ENCODE peak calls at places on chromosomes 2 and 18, in four cellular contexts. J is A549, X is K562, S is GM12878. E is an unnamed sample.
A peak's percentile ranks its signal among the peaks of the same experiment; 100 is the strongest.

GRCh38 chr2:176166260-176166659 is 9.2 kb downstream of the HOXD3 start:
- DNase-seq in J (no peak), X (no peak), S (no peak), E (no peak)

GRCh38 chr18:6355789-6356589 is 58.7 kb downstream of the L3MBTL4 start:
- DNase-seq in J (no peak), X (no peak), S (no peak), E (no peak)

GRCh38 chr2:171432969-171433762 is 624 bp downstream of the METTL8 start:
- DNase-seq in J (peak; percentile 33), X (peak; percentile 87), S (no peak), E (peak; percentile 83)

GRCh38 chr2:238141541-238142318 is 3.3 kb downstream of the KLHL30 start:
- DNase-seq in J (peak; percentile 35), X (no peak), S (no peak), E (peak; percentile 54)

GRCh38 chr2:172404824-172405223 is 22.6 kb upstream of the ITGA6 start:
- DNase-seq in J (no peak), X (no peak), S (no peak), E (no peak)

GRCh38 chr2:236960516-236960915 is 125.2 kb upstream of the COPS8 start:
- DNase-seq in J (no peak), X (no peak), S (no peak), E (no peak)

GRCh38 chr2:48851161-48851560 is 95.6 kb upstream of the LHCGR start:
- DNase-seq in J (no peak), X (no peak), S (no peak), E (no peak)

GRCh38 chr2:241598487-241598886 is 38.5 kb downstream of the THAP4 start:
- DNase-seq in J (no peak), X (peak; percentile 21), S (no peak), E (peak; percentile 45)

GRCh38 chr2:159201321-159202063 is 85.0 kb downstream of the WDSUB1 start:
- DNase-seq in J (no peak), X (no peak), S (peak; percentile 42), E (no peak)

GRCh38 chr2:170942615-170943014 is 13.6 kb downstream of the GORASP2 start:
- DNase-seq in J (no peak), X (no peak), S (no peak), E (no peak)

GRCh38 chr2:9754532-9754887 is 88.8 kb upstream of the TAF1B start:
- DNase-seq in J (no peak), X (no peak), S (no peak), E (no peak)

GRCh38 chr2:160425394-160425793 is 68.2 kb downstream of the RBMS1 start:
- DNase-seq in J (no peak), X (no peak), S (no peak), E (no peak)

GRCh38 chr2:165698621-165698946 is 95.5 kb downstream of the GALNT3 start:
- DNase-seq in J (peak; percentile 2), X (peak; percentile 12), S (peak; percentile 27), E (peak; percentile 44)

GRCh38 chr18:34592961-34593382 is 117.1 kb upstream of the DTNA start:
- DNase-seq in J (no peak), X (no peak), S (no peak), E (no peak)

GRCh38 chr2:14480906-14481305 is 151.6 kb upstream of the LRATD1 start:
- DNase-seq in J (no peak), X (no peak), S (no peak), E (no peak)

GRCh38 chr2:128692895-128693519 is 374.3 kb upstream of the HS6ST1 start:
- DNase-seq in J (no peak), X (no peak), S (no peak), E (no peak)
- TF ChIP-seq CHD4 in J (no peak), X (no peak), S (no peak), E (no peak)

DNA sequence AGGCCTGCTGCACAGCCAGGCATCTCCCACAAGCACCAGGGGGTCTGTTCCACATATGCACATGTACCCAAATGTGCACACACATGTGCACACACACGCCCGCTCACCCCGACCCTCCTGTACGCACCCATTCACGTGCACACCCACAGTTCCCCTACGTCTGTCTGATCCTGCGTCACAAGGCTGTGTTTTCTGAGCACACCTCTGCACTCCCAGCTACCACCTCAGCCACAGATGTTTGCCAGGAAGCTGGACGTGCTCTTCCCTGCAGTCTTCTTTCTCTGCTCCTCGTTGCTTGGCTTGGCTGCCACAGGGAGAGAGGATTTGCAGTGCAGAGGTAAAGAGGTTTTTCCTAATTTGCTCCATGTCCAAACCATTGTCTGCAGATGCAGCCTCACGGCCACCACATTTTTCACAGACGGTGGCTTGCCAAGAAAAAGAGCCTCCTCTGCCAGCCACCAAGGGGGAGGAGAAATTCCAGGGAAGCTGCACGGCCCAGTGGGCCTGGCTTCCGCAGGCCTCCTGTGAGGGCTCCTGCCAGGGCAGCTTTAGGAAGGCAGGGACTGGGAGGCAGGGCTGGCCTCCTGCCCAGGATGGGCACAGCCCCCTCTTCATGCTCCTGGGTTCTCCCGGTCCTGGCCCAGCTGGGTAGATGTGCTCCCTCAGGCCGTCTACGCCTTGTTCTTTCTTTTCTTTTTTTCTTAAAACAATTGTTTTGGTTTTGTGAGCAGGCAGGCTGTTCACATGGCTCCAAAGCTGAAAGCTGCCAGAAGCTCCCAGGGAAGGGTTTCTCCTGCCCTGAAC is 29.2 kb upstream of the HS6ST1 start:
- DNase-seq in J (no peak), X (no peak), S (no peak), E (no peak)
- TF ChIP-seq CHD4 in J (no peak), X (no peak), S (no peak), E (no peak)

GRCh38 chr2:85216051-85216431 is 82.8 kb downstream of the TCF7L1 start:
- DNase-seq in J (no peak), X (no peak), S (no peak), E (no peak)
- TF ChIP-seq CHD4 in J (no peak), X (no peak), S (no peak), E (no peak)

GRCh38 chr2:182186132-182186735 is 200.6 kb downstream of the PPP1R1C start:
- DNase-seq in J (peak; percentile 16), X (peak; percentile 51), S (no peak), E (peak; percentile 31)
- TF ChIP-seq CHD4 in J (no peak), X (no peak), S (no peak), E (no peak)

GRCh38 chr2:224999784-225000183 is 42.5 kb downstream of the DOCK10 start:
- DNase-seq in J (no peak), X (no peak), S (no peak), E (no peak)

GRCh38 chr2:225002039-225002655 is 40.1 kb downstream of the DOCK10 start:
- DNase-seq in J (peak; percentile 10), X (peak; percentile 40), S (peak; percentile 60), E (peak; percentile 54)

GRCh38 chr2:225006730-225007129 is 35.5 kb downstream of the DOCK10 start:
- DNase-seq in J (no peak), X (no peak), S (no peak), E (no peak)

GRCh38 chr2:225004531-225004930 is 37.7 kb downstream of the DOCK10 start:
- DNase-seq in J (no peak), X (no peak), S (no peak), E (no peak)

GRCh38 chr2:225002656-225003045 is 39.6 kb downstream of the DOCK10 start:
- DNase-seq in J (no peak), X (no peak), S (peak; percentile 63), E (no peak)
- TF ChIP-seq CHD4 in J (no peak), X (no peak), S (no peak), E (no peak)

E was measured in HepG2.